ENCODE peak calls at places on chromosomes 13 and 19, in six cellular contexts. I, A, W, X, T and V are unnamed samples.

GRCh38 chr13:82062772-82063171 is 1721.8 kb upstream of the SPRY2 start:
- DNase-seq in A (no peak), X (no peak), T (no peak), I (no peak), W (no peak), V (no peak)

GRCh38 chr13:113863511-113864302 is at the start of gene GAS6:
- DNase-seq in A (peak; percentile 52), T (peak; percentile 57), W (no peak), X (peak; percentile 40), I (peak; percentile 82), V (peak; percentile 48)

GRCh38 chr19:35194022-35194984 is 34.2 kb downstream of the FAM187B start:
- DNase-seq in T (no peak), A (no peak), W (no peak), I (no peak), X (no peak), V (no peak)

GRCh38 chr13:67230774-67231480 is 791 bp upstream of the PCDH9 start:
- DNase-seq in I (peak; percentile 30), A (no peak), T (peak; percentile 56), W (peak; percentile 65), X (peak; percentile 69), V (peak; percentile 51)

GRCh38 chr13:97241761-97242160 is 19.6 kb downstream of the MBNL2 start:
- DNase-seq in I (no peak), A (no peak), W (no peak), X (no peak), T (no peak), V (no peak)

GRCh38 chr13:112509190-112509589 is 78.8 kb downstream of the TUBGCP3 start:
- DNase-seq in X (no peak), W (no peak), I (no peak), T (no peak), A (no peak), V (no peak)

GRCh38 chr13:58884810-58885209 is 1253.3 kb downstream of the PCDH17 start:
- DNase-seq in X (no peak), I (no peak), T (no peak), A (no peak), W (no peak), V (no peak)

GRCh38 chr19:31342926-31343325 is 6.3 kb downstream of the TSHZ3 start:
- DNase-seq in X (no peak), I (no peak), W (no peak), A (no peak), T (no peak), V (no peak)

GRCh38 chr13:29702912-29703351 is 107.4 kb upstream of the SLC7A1 start:
- DNase-seq in T (no peak), X (no peak), A (no peak), I (peak; percentile 61), W (peak; percentile 62), V (no peak)

GRCh38 chr19:55131421-55131820 is 14.0 kb upstream of the PPP1R12C start:
- DNase-seq in I (no peak), X (no peak), T (no peak), A (no peak), W (no peak), V (no peak)

GRCh38 chr13:111006508-111007031 is 91.7 kb upstream of the ANKRD10 start:
- DNase-seq in X (peak; percentile 38), I (no peak), T (peak; percentile 62), A (no peak), W (no peak), V (no peak)

GRCh38 chr13:26401578-26402021 is 147.7 kb downstream of the CDK8 start:
- DNase-seq in T (no peak), W (no peak), I (no peak), X (no peak), A (no peak), V (no peak)